ENCODE peak calls at places on chromosome 13, in four cellular contexts. One of them, this sample, is unnamed.

GRCh38 chr13:46947425-46948191 is 50.8 kb upstream of the HTR2A start:
- DNase-seq in T-helper 1 cell: no peak
- DNase-seq in stimulated activated CD4-positive, alpha-beta T cell treated with anti-CD3 and anti-CD28 coated beads, Interleukin-1b, Interleukin-23, amount 100 ng/mL, for 4 hours: no peak
- DNase-seq in activated T-helper 1 cell treated with Interleukin-2 at 50 U/mL for 16 hours: no peak
- DNase-seq in this sample: no peak

GRCh38 chr13:69857188-69857821 is 250.3 kb upstream of the ATXN8OS start:
- DNase-seq in activated T-helper 1 cell treated with Interleukin-2 at 50 U/mL for 16 hours: no peak
- DNase-seq in stimulated activated CD4-positive, alpha-beta T cell treated with anti-CD3 and anti-CD28 coated beads, Interleukin-1b, Interleukin-23, amount 100 ng/mL, for 4 hours: no peak
- DNase-seq in T-helper 1 cell: no peak
- DNase-seq in this sample: peak; percentile 1

GRCh38 chr13:44142911-44143665 is 230.5 kb upstream of the SERP2 start:
- DNase-seq in T-helper 1 cell: no peak
- DNase-seq in activated T-helper 1 cell treated with Interleukin-2 at 50 U/mL for 16 hours: no peak
- DNase-seq in stimulated activated CD4-positive, alpha-beta T cell treated with anti-CD3 and anti-CD28 coated beads, Interleukin-1b, Interleukin-23, amount 100 ng/mL, for 4 hours: no peak
- DNase-seq in this sample: no peak

GRCh38 chr13:112997188-112998135 is 28.4 kb downstream of the MCF2L start:
- DNase-seq in T-helper 1 cell: no peak
- DNase-seq in stimulated activated CD4-positive, alpha-beta T cell treated with anti-CD3 and anti-CD28 coated beads, Interleukin-1b, Interleukin-23, amount 100 ng/mL, for 4 hours: no peak
- DNase-seq in activated T-helper 1 cell treated with Interleukin-2 at 50 U/mL for 16 hours: no peak
- DNase-seq in this sample: no peak

GRCh38 chr13:113970810-113971470 is 2.9 kb downstream of the C13orf46 start:
- DNase-seq in T-helper 1 cell: no peak
- DNase-seq in activated T-helper 1 cell treated with Interleukin-2 at 50 U/mL for 16 hours: no peak
- DNase-seq in stimulated activated CD4-positive, alpha-beta T cell treated with anti-CD3 and anti-CD28 coated beads, Interleukin-1b, Interleukin-23, amount 100 ng/mL, for 4 hours: no peak
- DNase-seq in this sample: peak; percentile 14

GRCh38 chr13:48580185-48580803 is 47.4 kb upstream of the RCBTB2 start:
- DNase-seq in activated T-helper 1 cell treated with Interleukin-2 at 50 U/mL for 16 hours: peak; percentile 39
- DNase-seq in stimulated activated CD4-positive, alpha-beta T cell treated with anti-CD3 and anti-CD28 coated beads, Interleukin-1b, Interleukin-23, amount 100 ng/mL, for 4 hours: peak; percentile 54
- DNase-seq in T-helper 1 cell: peak; percentile 74
- DNase-seq in this sample: peak; percentile 49

GRCh38 chr13:104310861-104311260 is 1244.6 kb upstream of the SLC10A2 start:
- DNase-seq in activated T-helper 1 cell treated with Interleukin-2 at 50 U/mL for 16 hours: no peak
- DNase-seq in T-helper 1 cell: no peak
- DNase-seq in stimulated activated CD4-positive, alpha-beta T cell treated with anti-CD3 and anti-CD28 coated beads, Interleukin-1b, Interleukin-23, amount 100 ng/mL, for 4 hours: no peak
- DNase-seq in this sample: no peak

GRCh38 chr13:21014666-21015170 is 46.7 kb downstream of the LATS2 start:
- DNase-seq in activated T-helper 1 cell treated with Interleukin-2 at 50 U/mL for 16 hours: no peak
- DNase-seq in stimulated activated CD4-positive, alpha-beta T cell treated with anti-CD3 and anti-CD28 coated beads, Interleukin-1b, Interleukin-23, amount 100 ng/mL, for 4 hours: no peak
- DNase-seq in T-helper 1 cell: no peak
- DNase-seq in this sample: peak; percentile 75

GRCh38 chr13:23534090-23534489 is 36.1 kb upstream of the TNFRSF19 start:
- DNase-seq in T-helper 1 cell: no peak
- DNase-seq in activated T-helper 1 cell treated with Interleukin-2 at 50 U/mL for 16 hours: no peak
- DNase-seq in stimulated activated CD4-positive, alpha-beta T cell treated with anti-CD3 and anti-CD28 coated beads, Interleukin-1b, Interleukin-23, amount 100 ng/mL, for 4 hours: no peak
- DNase-seq in this sample: no peak

GRCh38 chr13:26872444-26873173 is 112.0 kb upstream of the GPR12 start:
- DNase-seq in activated T-helper 1 cell treated with Interleukin-2 at 50 U/mL for 16 hours: no peak
- DNase-seq in T-helper 1 cell: peak; percentile 35
- DNase-seq in stimulated activated CD4-positive, alpha-beta T cell treated with anti-CD3 and anti-CD28 coated beads, Interleukin-1b, Interleukin-23, amount 100 ng/mL, for 4 hours: peak; percentile 15
- DNase-seq in this sample: no peak

GRCh38 chr13:113919761-113920160 is 54.1 kb downstream of the C13orf46 start:
- DNase-seq in T-helper 1 cell: no peak
- DNase-seq in activated T-helper 1 cell treated with Interleukin-2 at 50 U/mL for 16 hours: no peak
- DNase-seq in stimulated activated CD4-positive, alpha-beta T cell treated with anti-CD3 and anti-CD28 coated beads, Interleukin-1b, Interleukin-23, amount 100 ng/mL, for 4 hours: no peak
- DNase-seq in this sample: no peak

GRCh38 chr13:109869312-109870237 is 83.2 kb upstream of the IRS2 start:
- DNase-seq in activated T-helper 1 cell treated with Interleukin-2 at 50 U/mL for 16 hours: no peak
- DNase-seq in stimulated activated CD4-positive, alpha-beta T cell treated with anti-CD3 and anti-CD28 coated beads, Interleukin-1b, Interleukin-23, amount 100 ng/mL, for 4 hours: peak; percentile 9
- DNase-seq in T-helper 1 cell: no peak
- DNase-seq in this sample: peak; percentile 47

GRCh38 chr13:31101511-31102170 is 60.1 kb downstream of the HSPH1 start:
- DNase-seq in activated T-helper 1 cell treated with Interleukin-2 at 50 U/mL for 16 hours: no peak
- DNase-seq in T-helper 1 cell: no peak
- DNase-seq in stimulated activated CD4-positive, alpha-beta T cell treated with anti-CD3 and anti-CD28 coated beads, Interleukin-1b, Interleukin-23, amount 100 ng/mL, for 4 hours: no peak
- DNase-seq in this sample: no peak

GRCh38 chr13:112106467-112107141 is 39.7 kb downstream of the SOX1 start:
- DNase-seq in stimulated activated CD4-positive, alpha-beta T cell treated with anti-CD3 and anti-CD28 coated beads, Interleukin-1b, Interleukin-23, amount 100 ng/mL, for 4 hours: no peak
- DNase-seq in T-helper 1 cell: no peak
- DNase-seq in activated T-helper 1 cell treated with Interleukin-2 at 50 U/mL for 16 hours: no peak
- DNase-seq in this sample: no peak

GRCh38 chr13:78827471-78827870 is 168.5 kb upstream of the OBI1 start:
- DNase-seq in stimulated activated CD4-positive, alpha-beta T cell treated with anti-CD3 and anti-CD28 coated beads, Interleukin-1b, Interleukin-23, amount 100 ng/mL, for 4 hours: no peak
- DNase-seq in T-helper 1 cell: no peak
- DNase-seq in activated T-helper 1 cell treated with Interleukin-2 at 50 U/mL for 16 hours: no peak
- DNase-seq in this sample: no peak

GRCh38 chr13:46728777-46729176 is 68.2 kb downstream of the ESD start:
- DNase-seq in activated T-helper 1 cell treated with Interleukin-2 at 50 U/mL for 16 hours: no peak
- DNase-seq in stimulated activated CD4-positive, alpha-beta T cell treated with anti-CD3 and anti-CD28 coated beads, Interleukin-1b, Interleukin-23, amount 100 ng/mL, for 4 hours: no peak
- DNase-seq in T-helper 1 cell: no peak
- DNase-seq in this sample: no peak

GRCh38 chr13:79859756-79860155 is 378.8 kb downstream of the NDFIP2 start:
- DNase-seq in T-helper 1 cell: no peak
- DNase-seq in activated T-helper 1 cell treated with Interleukin-2 at 50 U/mL for 16 hours: no peak
- DNase-seq in stimulated activated CD4-positive, alpha-beta T cell treated with anti-CD3 and anti-CD28 coated beads, Interleukin-1b, Interleukin-23, amount 100 ng/mL, for 4 hours: no peak
- DNase-seq in this sample: no peak

GRCh38 chr13:67230774-67231480 is 791 bp upstream of the PCDH9 start:
- DNase-seq in T-helper 1 cell: peak; percentile 2
- DNase-seq in stimulated activated CD4-positive, alpha-beta T cell treated with anti-CD3 and anti-CD28 coated beads, Interleukin-1b, Interleukin-23, amount 100 ng/mL, for 4 hours: peak; percentile 6
- DNase-seq in activated T-helper 1 cell treated with Interleukin-2 at 50 U/mL for 16 hours: no peak
- DNase-seq in this sample: peak; percentile 23

GRCh38 chr13:33510350-33510749 is 224.8 kb upstream of the STARD13 start:
- DNase-seq in stimulated activated CD4-positive, alpha-beta T cell treated with anti-CD3 and anti-CD28 coated beads, Interleukin-1b, Interleukin-23, amount 100 ng/mL, for 4 hours: no peak
- DNase-seq in activated T-helper 1 cell treated with Interleukin-2 at 50 U/mL for 16 hours: no peak
- DNase-seq in T-helper 1 cell: no peak
- DNase-seq in this sample: no peak

GRCh38 chr13:39501711-39502324 is 101.2 kb downstream of the LHFPL6 start:
- DNase-seq in stimulated activated CD4-positive, alpha-beta T cell treated with anti-CD3 and anti-CD28 coated beads, Interleukin-1b, Interleukin-23, amount 100 ng/mL, for 4 hours: no peak
- DNase-seq in T-helper 1 cell: no peak
- DNase-seq in activated T-helper 1 cell treated with Interleukin-2 at 50 U/mL for 16 hours: no peak
- DNase-seq in this sample: no peak

GRCh38 chr13:21420706-21421105 is 38.4 kb downstream of the ZDHHC20 start:
- DNase-seq in stimulated activated CD4-positive, alpha-beta T cell treated with anti-CD3 and anti-CD28 coated beads, Interleukin-1b, Interleukin-23, amount 100 ng/mL, for 4 hours: no peak
- DNase-seq in T-helper 1 cell: no peak
- DNase-seq in activated T-helper 1 cell treated with Interleukin-2 at 50 U/mL for 16 hours: no peak
- DNase-seq in this sample: no peak

GRCh38 chr13:36344886-36345437 is 1.2 kb downstream of the SPART start:
- DNase-seq in stimulated activated CD4-positive, alpha-beta T cell treated with anti-CD3 and anti-CD28 coated beads, Interleukin-1b, Interleukin-23, amount 100 ng/mL, for 4 hours: no peak
- DNase-seq in activated T-helper 1 cell treated with Interleukin-2 at 50 U/mL for 16 hours: no peak
- DNase-seq in T-helper 1 cell: peak; percentile 10
- DNase-seq in this sample: no peak

GRCh38 chr13:54611400-54611799 is 1582.8 kb downstream of the OLFM4 start:
- DNase-seq in T-helper 1 cell: no peak
- DNase-seq in activated T-helper 1 cell treated with Interleukin-2 at 50 U/mL for 16 hours: no peak
- DNase-seq in stimulated activated CD4-positive, alpha-beta T cell treated with anti-CD3 and anti-CD28 coated beads, Interleukin-1b, Interleukin-23, amount 100 ng/mL, for 4 hours: no peak
- DNase-seq in this sample: no peak

GRCh38 chr13:98488736-98489135 is 88.2 kb downstream of the STK24 start:
- DNase-seq in activated T-helper 1 cell treated with Interleukin-2 at 50 U/mL for 16 hours: no peak
- DNase-seq in stimulated activated CD4-positive, alpha-beta T cell treated with anti-CD3 and anti-CD28 coated beads, Interleukin-1b, Interleukin-23, amount 100 ng/mL, for 4 hours: no peak
- DNase-seq in T-helper 1 cell: no peak
- DNase-seq in this sample: no peak

GRCh38 chr13:89883893-89884448 is 1463.5 kb upstream of the MIR17HG start:
- DNase-seq in T-helper 1 cell: no peak
- DNase-seq in stimulated activated CD4-positive, alpha-beta T cell treated with anti-CD3 and anti-CD28 coated beads, Interleukin-1b, Interleukin-23, amount 100 ng/mL, for 4 hours: no peak
- DNase-seq in activated T-helper 1 cell treated with Interleukin-2 at 50 U/mL for 16 hours: no peak
- DNase-seq in this sample: no peak

GRCh38 chr13:101289764-101290163 is 126.5 kb downstream of the NALCN start:
- DNase-seq in activated T-helper 1 cell treated with Interleukin-2 at 50 U/mL for 16 hours: no peak
- DNase-seq in stimulated activated CD4-positive, alpha-beta T cell treated with anti-CD3 and anti-CD28 coated beads, Interleukin-1b, Interleukin-23, amount 100 ng/mL, for 4 hours: no peak
- DNase-seq in T-helper 1 cell: no peak
- DNase-seq in this sample: peak; percentile 12

GRCh38 chr13:23928985-23929384 is 31.7 kb upstream of the C1QTNF9B start:
- DNase-seq in T-helper 1 cell: no peak
- DNase-seq in activated T-helper 1 cell treated with Interleukin-2 at 50 U/mL for 16 hours: no peak
- DNase-seq in stimulated activated CD4-positive, alpha-beta T cell treated with anti-CD3 and anti-CD28 coated beads, Interleukin-1b, Interleukin-23, amount 100 ng/mL, for 4 hours: no peak
- DNase-seq in this sample: peak; percentile 21

GRCh38 chr13:107518292-107518691 is 697.0 kb downstream of the LIG4 start:
- DNase-seq in stimulated activated CD4-positive, alpha-beta T cell treated with anti-CD3 and anti-CD28 coated beads, Interleukin-1b, Interleukin-23, amount 100 ng/mL, for 4 hours: no peak
- DNase-seq in T-helper 1 cell: no peak
- DNase-seq in activated T-helper 1 cell treated with Interleukin-2 at 50 U/mL for 16 hours: no peak
- DNase-seq in this sample: no peak

GRCh38 chr13:79585033-79585432 is 104.1 kb downstream of the NDFIP2 start:
- DNase-seq in stimulated activated CD4-positive, alpha-beta T cell treated with anti-CD3 and anti-CD28 coated beads, Interleukin-1b, Interleukin-23, amount 100 ng/mL, for 4 hours: no peak
- DNase-seq in activated T-helper 1 cell treated with Interleukin-2 at 50 U/mL for 16 hours: no peak
- DNase-seq in T-helper 1 cell: no peak
- DNase-seq in this sample: no peak

GRCh38 chr13:106466691-106467405 is 68.6 kb downstream of the EFNB2 start:
- DNase-seq in activated T-helper 1 cell treated with Interleukin-2 at 50 U/mL for 16 hours: no peak
- DNase-seq in T-helper 1 cell: no peak
- DNase-seq in stimulated activated CD4-positive, alpha-beta T cell treated with anti-CD3 and anti-CD28 coated beads, Interleukin-1b, Interleukin-23, amount 100 ng/mL, for 4 hours: no peak
- DNase-seq in this sample: no peak

GRCh38 chr13:106187501-106187900 is 348.0 kb downstream of the EFNB2 start:
- DNase-seq in stimulated activated CD4-positive, alpha-beta T cell treated with anti-CD3 and anti-CD28 coated beads, Interleukin-1b, Interleukin-23, amount 100 ng/mL, for 4 hours: no peak
- DNase-seq in T-helper 1 cell: no peak
- DNase-seq in activated T-helper 1 cell treated with Interleukin-2 at 50 U/mL for 16 hours: no peak
- DNase-seq in this sample: no peak

This sample was measured in fibroblast of the conjunctiva.